ENCODE peak calls at places on chromosomes 13 and 19, in nine cellular contexts. One of them, this sample, is unnamed.

GRCh38 chr13:37640499-37640898 is 41.9 kb upstream of the POSTN start:
- DNase-seq in kidney: no peak
- DNase-seq in stimulated activated CD4-positive, alpha-beta T cell treated with anti-CD3 and anti-CD28 coated beads, TNF-alpha, amount 100 ng/mL, for 24 hours: no peak
- DNase-seq in T follicular helper cell: no peak
- DNase-seq in stimulated activated CD8-positive, alpha-beta memory T cell treated with anti-CD3 and anti-CD28 coated beads, Interleukin-7, amount 100 ng/mL, for 1 hour: no peak
- DNase-seq in glutamatergic neuron: no peak
- DNase-seq in substantia nigra: no peak
- DNase-seq in uterus: no peak
- DNase-seq in testis: peak
- DNase-seq in this sample: no peak

GRCh38 chr19:5345895-5346386 is 5.3 kb upstream of the PTPRS start:
- DNase-seq in kidney: no peak
- DNase-seq in stimulated activated CD4-positive, alpha-beta T cell treated with anti-CD3 and anti-CD28 coated beads, TNF-alpha, amount 100 ng/mL, for 24 hours: no peak
- DNase-seq in T follicular helper cell: no peak
- DNase-seq in stimulated activated CD8-positive, alpha-beta memory T cell treated with anti-CD3 and anti-CD28 coated beads, Interleukin-7, amount 100 ng/mL, for 1 hour: no peak
- DNase-seq in glutamatergic neuron: no peak
- DNase-seq in substantia nigra: no peak
- DNase-seq in uterus: no peak
- DNase-seq in testis: no peak
- DNase-seq in this sample: no peak

GRCh38 chr19:16400911-16401675 is 70.7 kb downstream of the EPS15L1 start:
- DNase-seq in kidney: peak
- DNase-seq in stimulated activated CD4-positive, alpha-beta T cell treated with anti-CD3 and anti-CD28 coated beads, TNF-alpha, amount 100 ng/mL, for 24 hours: no peak
- DNase-seq in T follicular helper cell: no peak
- DNase-seq in stimulated activated CD8-positive, alpha-beta memory T cell treated with anti-CD3 and anti-CD28 coated beads, Interleukin-7, amount 100 ng/mL, for 1 hour: no peak
- DNase-seq in glutamatergic neuron: no peak
- DNase-seq in substantia nigra: no peak
- DNase-seq in uterus: peak
- DNase-seq in testis: peak
- DNase-seq in this sample: no peak

GRCh38 chr19:35559781-35560180 is 3.7 kb downstream of the ATP4A start:
- DNase-seq in kidney: peak
- DNase-seq in stimulated activated CD4-positive, alpha-beta T cell treated with anti-CD3 and anti-CD28 coated beads, TNF-alpha, amount 100 ng/mL, for 24 hours: no peak
- DNase-seq in T follicular helper cell: no peak
- DNase-seq in stimulated activated CD8-positive, alpha-beta memory T cell treated with anti-CD3 and anti-CD28 coated beads, Interleukin-7, amount 100 ng/mL, for 1 hour: no peak
- DNase-seq in glutamatergic neuron: no peak
- DNase-seq in substantia nigra: no peak
- DNase-seq in uterus: no peak
- DNase-seq in testis: no peak
- DNase-seq in this sample: peak

GRCh38 chr13:40986328-40986856 is 32.7 kb downstream of the ELF1 start:
- DNase-seq in kidney: no peak
- DNase-seq in stimulated activated CD4-positive, alpha-beta T cell treated with anti-CD3 and anti-CD28 coated beads, TNF-alpha, amount 100 ng/mL, for 24 hours: no peak
- DNase-seq in T follicular helper cell: no peak
- DNase-seq in stimulated activated CD8-positive, alpha-beta memory T cell treated with anti-CD3 and anti-CD28 coated beads, Interleukin-7, amount 100 ng/mL, for 1 hour: no peak
- DNase-seq in glutamatergic neuron: no peak
- DNase-seq in substantia nigra: no peak
- DNase-seq in uterus: no peak
- DNase-seq in testis: no peak
- DNase-seq in this sample: no peak

GRCh38 chr19:9903341-9903740 is 33.0 kb downstream of the OLFM2 start:
- DNase-seq in kidney: no peak
- DNase-seq in stimulated activated CD4-positive, alpha-beta T cell treated with anti-CD3 and anti-CD28 coated beads, TNF-alpha, amount 100 ng/mL, for 24 hours: no peak
- DNase-seq in T follicular helper cell: no peak
- DNase-seq in stimulated activated CD8-positive, alpha-beta memory T cell treated with anti-CD3 and anti-CD28 coated beads, Interleukin-7, amount 100 ng/mL, for 1 hour: no peak
- DNase-seq in glutamatergic neuron: no peak
- DNase-seq in substantia nigra: no peak
- DNase-seq in uterus: no peak
- DNase-seq in testis: no peak
- DNase-seq in this sample: no peak

GRCh38 chr13:110551284-110551683 is 10.2 kb downstream of the RAB20 start:
- DNase-seq in kidney: peak
- DNase-seq in stimulated activated CD4-positive, alpha-beta T cell treated with anti-CD3 and anti-CD28 coated beads, TNF-alpha, amount 100 ng/mL, for 24 hours: no peak
- DNase-seq in T follicular helper cell: no peak
- DNase-seq in stimulated activated CD8-positive, alpha-beta memory T cell treated with anti-CD3 and anti-CD28 coated beads, Interleukin-7, amount 100 ng/mL, for 1 hour: no peak
- DNase-seq in glutamatergic neuron: no peak
- DNase-seq in substantia nigra: no peak
- DNase-seq in uterus: no peak
- DNase-seq in testis: no peak
- DNase-seq in this sample: no peak

GRCh38 chr13:18960637-18961227 is 220.9 kb downstream of the TUBA3C start:
- DNase-seq in kidney: no peak
- DNase-seq in stimulated activated CD4-positive, alpha-beta T cell treated with anti-CD3 and anti-CD28 coated beads, TNF-alpha, amount 100 ng/mL, for 24 hours: no peak
- DNase-seq in T follicular helper cell: no peak
- DNase-seq in stimulated activated CD8-positive, alpha-beta memory T cell treated with anti-CD3 and anti-CD28 coated beads, Interleukin-7, amount 100 ng/mL, for 1 hour: no peak
- DNase-seq in glutamatergic neuron: no peak
- DNase-seq in substantia nigra: no peak
- DNase-seq in uterus: no peak
- DNase-seq in testis: no peak
- DNase-seq in this sample: no peak

GRCh38 chr13:19910336-19911072 is 47.1 kb upstream of the ZMYM5 start:
- DNase-seq in kidney: no peak
- DNase-seq in stimulated activated CD4-positive, alpha-beta T cell treated with anti-CD3 and anti-CD28 coated beads, TNF-alpha, amount 100 ng/mL, for 24 hours: no peak
- DNase-seq in T follicular helper cell: no peak
- DNase-seq in stimulated activated CD8-positive, alpha-beta memory T cell treated with anti-CD3 and anti-CD28 coated beads, Interleukin-7, amount 100 ng/mL, for 1 hour: no peak
- DNase-seq in glutamatergic neuron: no peak
- DNase-seq in substantia nigra: no peak
- DNase-seq in uterus: no peak
- DNase-seq in testis: no peak
- DNase-seq in this sample: no peak

GRCh38 chr19:41641879-41642485 is 15.1 kb upstream of the CEACAM4 start:
- DNase-seq in kidney: peak
- DNase-seq in stimulated activated CD4-positive, alpha-beta T cell treated with anti-CD3 and anti-CD28 coated beads, TNF-alpha, amount 100 ng/mL, for 24 hours: peak
- DNase-seq in T follicular helper cell: peak
- DNase-seq in stimulated activated CD8-positive, alpha-beta memory T cell treated with anti-CD3 and anti-CD28 coated beads, Interleukin-7, amount 100 ng/mL, for 1 hour: peak
- DNase-seq in glutamatergic neuron: peak
- DNase-seq in substantia nigra: no peak
- DNase-seq in uterus: no peak
- DNase-seq in testis: peak
- DNase-seq in this sample: peak

GRCh38 chr13:112962911-112963625 is 5.9 kb upstream of the MCF2L start:
- DNase-seq in kidney: no peak
- DNase-seq in stimulated activated CD4-positive, alpha-beta T cell treated with anti-CD3 and anti-CD28 coated beads, TNF-alpha, amount 100 ng/mL, for 24 hours: no peak
- DNase-seq in T follicular helper cell: no peak
- DNase-seq in stimulated activated CD8-positive, alpha-beta memory T cell treated with anti-CD3 and anti-CD28 coated beads, Interleukin-7, amount 100 ng/mL, for 1 hour: no peak
- DNase-seq in glutamatergic neuron: peak
- DNase-seq in substantia nigra: no peak
- DNase-seq in uterus: no peak
- DNase-seq in testis: no peak
- DNase-seq in this sample: no peak

GRCh38 chr13:113786262-113786841 is 27.3 kb downstream of the TMEM255B start:
- DNase-seq in kidney: no peak
- DNase-seq in stimulated activated CD4-positive, alpha-beta T cell treated with anti-CD3 and anti-CD28 coated beads, TNF-alpha, amount 100 ng/mL, for 24 hours: no peak
- DNase-seq in T follicular helper cell: no peak
- DNase-seq in stimulated activated CD8-positive, alpha-beta memory T cell treated with anti-CD3 and anti-CD28 coated beads, Interleukin-7, amount 100 ng/mL, for 1 hour: no peak
- DNase-seq in glutamatergic neuron: no peak
- DNase-seq in substantia nigra: no peak
- DNase-seq in uterus: no peak
- DNase-seq in testis: no peak
- DNase-seq in this sample: no peak

GRCh38 chr13:26449063-26449848 is 108.2 kb upstream of the WASF3 start:
- DNase-seq in kidney: no peak
- DNase-seq in stimulated activated CD4-positive, alpha-beta T cell treated with anti-CD3 and anti-CD28 coated beads, TNF-alpha, amount 100 ng/mL, for 24 hours: no peak
- DNase-seq in T follicular helper cell: no peak
- DNase-seq in stimulated activated CD8-positive, alpha-beta memory T cell treated with anti-CD3 and anti-CD28 coated beads, Interleukin-7, amount 100 ng/mL, for 1 hour: no peak
- DNase-seq in glutamatergic neuron: no peak
- DNase-seq in substantia nigra: no peak
- DNase-seq in uterus: no peak
- DNase-seq in testis: no peak
- DNase-seq in this sample: no peak

GRCh38 chr13:93953856-93954255 is 525.6 kb downstream of the DCT start:
- DNase-seq in kidney: no peak
- DNase-seq in stimulated activated CD4-positive, alpha-beta T cell treated with anti-CD3 and anti-CD28 coated beads, TNF-alpha, amount 100 ng/mL, for 24 hours: no peak
- DNase-seq in T follicular helper cell: no peak
- DNase-seq in stimulated activated CD8-positive, alpha-beta memory T cell treated with anti-CD3 and anti-CD28 coated beads, Interleukin-7, amount 100 ng/mL, for 1 hour: no peak
- DNase-seq in glutamatergic neuron: no peak
- DNase-seq in substantia nigra: no peak
- DNase-seq in uterus: no peak
- DNase-seq in testis: no peak
- DNase-seq in this sample: no peak

GRCh38 chr13:28636078-28636477 is 22.9 kb upstream of the POMP start:
- DNase-seq in kidney: no peak
- DNase-seq in stimulated activated CD4-positive, alpha-beta T cell treated with anti-CD3 and anti-CD28 coated beads, TNF-alpha, amount 100 ng/mL, for 24 hours: no peak
- DNase-seq in T follicular helper cell: no peak
- DNase-seq in stimulated activated CD8-positive, alpha-beta memory T cell treated with anti-CD3 and anti-CD28 coated beads, Interleukin-7, amount 100 ng/mL, for 1 hour: no peak
- DNase-seq in glutamatergic neuron: no peak
- DNase-seq in substantia nigra: no peak
- DNase-seq in uterus: no peak
- DNase-seq in testis: no peak
- DNase-seq in this sample: no peak

GRCh38 chr13:61700663-61701062 is 285.0 kb upstream of the PCDH20 start:
- DNase-seq in kidney: no peak
- DNase-seq in stimulated activated CD4-positive, alpha-beta T cell treated with anti-CD3 and anti-CD28 coated beads, TNF-alpha, amount 100 ng/mL, for 24 hours: no peak
- DNase-seq in T follicular helper cell: no peak
- DNase-seq in stimulated activated CD8-positive, alpha-beta memory T cell treated with anti-CD3 and anti-CD28 coated beads, Interleukin-7, amount 100 ng/mL, for 1 hour: no peak
- DNase-seq in glutamatergic neuron: no peak
- DNase-seq in substantia nigra: no peak
- DNase-seq in uterus: no peak
- DNase-seq in testis: no peak
- DNase-seq in this sample: no peak

GRCh38 chr19:33461256-33462111 is 60.1 kb downstream of the PEPD start:
- DNase-seq in kidney: peak
- DNase-seq in stimulated activated CD4-positive, alpha-beta T cell treated with anti-CD3 and anti-CD28 coated beads, TNF-alpha, amount 100 ng/mL, for 24 hours: no peak
- DNase-seq in T follicular helper cell: no peak
- DNase-seq in stimulated activated CD8-positive, alpha-beta memory T cell treated with anti-CD3 and anti-CD28 coated beads, Interleukin-7, amount 100 ng/mL, for 1 hour: no peak
- DNase-seq in glutamatergic neuron: peak
- DNase-seq in substantia nigra: no peak
- DNase-seq in uterus: no peak
- DNase-seq in testis: no peak
- DNase-seq in this sample: peak

GRCh38 chr19:38394488-38394887 is 6.0 kb downstream of the SPRED3 start:
- DNase-seq in kidney: no peak
- DNase-seq in stimulated activated CD4-positive, alpha-beta T cell treated with anti-CD3 and anti-CD28 coated beads, TNF-alpha, amount 100 ng/mL, for 24 hours: peak
- DNase-seq in T follicular helper cell: peak
- DNase-seq in stimulated activated CD8-positive, alpha-beta memory T cell treated with anti-CD3 and anti-CD28 coated beads, Interleukin-7, amount 100 ng/mL, for 1 hour: no peak
- DNase-seq in glutamatergic neuron: peak
- DNase-seq in substantia nigra: no peak
- DNase-seq in uterus: no peak
- DNase-seq in testis: no peak
- DNase-seq in this sample: peak